ENCODE peak calls at places on chromosomes 11 and 22, in four cellular contexts. F, E, R and G are unnamed samples.

GRCh38 chr22:34102633-34103032 is 182.4 kb upstream of the LARGE1 start:
- DNase-seq in F (no peak), E (no peak), R (no peak), G (no peak)

GRCh38 chr22:31160328-31160978 is 471 bp downstream of the RNF185 start:
- DNase-seq in F (no peak), R (peak), E (no peak), G (no peak)

GRCh38 chr11:62974848-62975522 is 9.8 kb downstream of the SLC22A6 start:
- DNase-seq in F (no peak), E (peak), R (peak), G (peak)

GRCh38 chr11:100863080-100863581 is 176.0 kb downstream of the ARHGAP42 start:
- DNase-seq in E (no peak), R (peak), F (peak), G (no peak)

GRCh38 chr11:93054881-93055280 is 85.4 kb downstream of the MTNR1B start:
- DNase-seq in R (no peak), E (peak), F (no peak), G (no peak)

GRCh38 chr11:122776546-122776945 is 61.8 kb upstream of the CRTAM start:
- DNase-seq in R (no peak), F (no peak), E (no peak), G (no peak)

GRCh38 chr11:13223112-13223511 is 54.5 kb upstream of the BMAL1 start:
- DNase-seq in R (no peak), E (no peak), F (no peak), G (no peak)

GRCh38 chr11:44854146-44854545 is 96.5 kb downstream of the TP53I11 start:
- DNase-seq in E (no peak), R (no peak), F (no peak), G (no peak)

GRCh38 chr22:39457546-39458442 is 982 bp downstream of the MGAT3 start:
- DNase-seq in E (no peak), R (peak), F (no peak), G (no peak)

GRCh38 chr11:61966673-61967176 is 709 bp downstream of the FTH1 start:
- DNase-seq in E (no peak), F (no peak), R (peak), G (no peak)

GRCh38 chr11:78643676-78644056 is 69.0 kb upstream of the NARS2 start:
- DNase-seq in E (no peak), R (no peak), F (no peak), G (no peak)

GRCh38 chr11:18192988-18193387 is 20.4 kb downstream of the MRGPRX4 start:
- DNase-seq in F (peak), E (no peak), R (no peak), G (peak)

GRCh38 chr11:35272391-35272821 is 133.4 kb downstream of the CD44 start:
- DNase-seq in E (no peak), F (peak), R (no peak), G (no peak)

GRCh38 chr22:19641254-19641982 is 72.9 kb upstream of the SEPTIN5 start:
- DNase-seq in E (no peak), F (no peak), R (peak), G (peak)
- TF ChIP-seq TCF7 in E (no peak), F (no peak), R (no peak), G (no peak)

GRCh38 chr22:46678785-46679700 is 58.9 kb downstream of the GRAMD4 start:
- DNase-seq in E (no peak), R (no peak), F (no peak), G (no peak)

GRCh38 chr22:46678003-46678657 is 57.9 kb downstream of the GRAMD4 start:
- DNase-seq in E (no peak), R (no peak), F (no peak), G (no peak)

GRCh38 chr22:46682011-46682731 is 55.9 kb downstream of the CERK start:
- DNase-seq in E (no peak), F (no peak), R (no peak), G (no peak)

GRCh38 chr22:46679711-46680269 is 58.3 kb downstream of the CERK start:
- DNase-seq in F (no peak), E (no peak), R (no peak), G (no peak)

DNA sequence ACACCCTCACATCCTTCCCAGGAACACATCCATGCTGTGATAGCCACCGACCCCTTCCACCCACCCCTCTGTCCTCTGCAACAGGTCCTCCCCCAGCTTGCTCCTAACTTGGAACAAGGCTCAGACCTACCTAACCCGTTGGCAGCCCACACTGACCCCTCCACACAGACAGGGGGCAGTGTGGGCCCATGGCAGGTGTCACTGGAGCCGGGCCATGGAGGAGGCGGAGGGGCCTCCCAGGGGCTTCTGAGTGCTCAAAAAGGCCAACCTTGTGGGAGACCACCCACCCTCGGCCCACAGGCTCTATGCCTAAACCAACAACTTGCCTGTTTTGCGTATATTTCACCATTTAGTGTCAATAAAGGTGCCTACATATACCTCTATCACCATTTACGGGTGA is 57.0 kb downstream of the CERK start:
- DNase-seq in E (peak), R (peak), F (no peak), G (peak)
- TF ChIP-seq TCF7 in E (no peak), R (no peak), F (no peak), G (no peak)

DNA sequence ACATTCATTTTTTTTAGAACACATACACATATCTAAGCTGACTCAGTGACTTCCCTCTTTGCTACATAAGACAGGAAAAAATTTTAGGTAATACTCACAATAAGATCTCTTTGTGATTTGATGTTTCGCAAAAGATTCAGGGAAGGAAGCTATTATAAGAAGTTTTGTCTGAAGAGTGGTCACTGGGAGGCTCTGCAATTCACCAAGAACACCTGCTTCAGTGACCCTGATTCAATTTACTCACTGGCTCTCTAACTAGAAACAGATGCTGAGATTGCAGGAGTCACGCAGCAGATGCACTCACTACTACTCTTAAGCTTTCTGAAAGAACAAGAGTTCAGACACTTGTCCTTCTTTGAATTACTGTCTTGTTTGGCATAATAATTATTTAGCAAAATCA is 193.6 kb upstream of the DDI1 start:
- DNase-seq in F (no peak), R (no peak), E (no peak), G (no peak)
- TF ChIP-seq TCF7 in F (no peak), R (no peak), E (no peak), G (no peak)

GRCh38 chr11:131546218-131546895 is 175.9 kb downstream of the NTM start:
- DNase-seq in E (no peak), F (no peak), R (no peak), G (peak)

GRCh38 chr11:131549099-131549498 is 178.7 kb downstream of the NTM start:
- DNase-seq in E (no peak), F (no peak), R (no peak), G (no peak)

GRCh38 chr11:131544591-131544990 is 174.2 kb downstream of the NTM start:
- DNase-seq in R (no peak), E (no peak), F (no peak), G (peak)
- TF ChIP-seq TCF7 in R (no peak), E (no peak), F (no peak), G (no peak)

GRCh38 chr11:83694191-83694905 is 408.2 kb upstream of the CCDC90B start:
- DNase-seq in E (no peak), R (no peak), F (no peak), G (no peak)
- TF ChIP-seq TCF7 in E (no peak), R (no peak), F (no peak), G (no peak)

DNA sequence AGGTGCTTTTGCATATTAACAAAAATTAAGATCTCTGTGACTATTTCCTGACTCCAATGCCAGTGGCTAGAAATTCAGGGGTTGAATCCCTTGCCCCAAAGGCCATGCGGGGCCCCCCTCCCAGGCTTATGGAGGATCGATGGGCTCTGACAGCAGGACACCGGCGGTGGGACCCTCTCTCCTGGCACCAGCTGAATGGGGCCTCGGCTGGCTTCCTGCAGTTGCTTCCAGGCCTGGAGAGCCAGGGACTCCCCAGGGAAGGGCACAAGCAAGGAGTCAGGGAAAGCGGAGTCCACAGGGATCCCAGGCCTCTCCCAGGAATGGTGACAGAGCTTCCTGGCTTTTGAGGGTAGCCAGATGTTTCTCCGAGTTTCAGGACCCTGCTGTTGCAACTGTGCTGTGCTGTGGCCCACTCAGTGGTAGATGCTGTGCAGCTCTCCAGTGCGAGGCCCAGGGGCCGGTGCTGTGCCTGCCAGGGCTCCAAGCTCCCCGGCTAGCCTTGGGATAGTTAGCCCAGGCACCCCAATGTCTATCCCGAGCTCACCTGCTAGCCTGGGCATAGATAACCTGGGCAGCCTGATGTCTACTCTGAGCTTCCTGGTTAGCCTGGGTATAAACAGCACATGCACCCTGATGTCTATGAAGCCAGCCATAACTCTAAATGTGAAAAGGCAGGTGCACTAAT is 372.6 kb downstream of the SHANK2 start:
- DNase-seq in R (no peak), E (no peak), F (no peak), G (no peak)
- TF ChIP-seq TCF7 in R (no peak), E (no peak), F (no peak), G (no peak)

GRCh38 chr11:3160252-3161031 is 4.7 kb downstream of the OSBPL5 start:
- DNase-seq in R (no peak), E (no peak), F (no peak), G (peak)

GRCh38 chr11:3162410-3163240 is 2.5 kb downstream of the OSBPL5 start:
- DNase-seq in R (no peak), E (no peak), F (no peak), G (peak)

GRCh38 chr11:3159296-3160190 is 5.6 kb downstream of the OSBPL5 start:
- DNase-seq in E (no peak), R (no peak), F (no peak), G (peak)

GRCh38 chr11:3161720-3162409 is 3.2 kb downstream of the OSBPL5 start:
- DNase-seq in R (no peak), E (no peak), F (no peak), G (peak)

DNA sequence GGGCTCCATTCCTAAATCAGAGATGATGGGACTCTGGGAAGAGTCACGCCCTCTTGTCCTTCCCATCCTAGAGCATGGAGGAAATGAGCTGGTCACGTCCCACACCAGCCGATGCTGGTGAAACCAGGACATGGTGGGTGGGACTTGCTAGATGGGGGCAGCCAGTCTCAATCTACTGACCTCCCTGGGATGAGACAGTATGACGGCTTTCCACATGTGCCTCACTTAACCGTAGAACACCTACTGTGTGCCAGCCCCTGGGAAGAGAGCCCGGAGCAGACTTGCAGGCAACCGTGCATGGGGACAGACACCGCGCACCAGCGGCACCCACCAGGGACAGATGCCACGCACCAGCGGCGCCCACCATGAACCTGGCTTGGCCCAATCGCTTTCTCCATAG is 3.8 kb downstream of the OSBPL5 start:
- DNase-seq in F (no peak), E (no peak), R (no peak), G (peak)
- TF ChIP-seq TCF7 in F (no peak), E (no peak), R (no peak), G (no peak)

DNA sequence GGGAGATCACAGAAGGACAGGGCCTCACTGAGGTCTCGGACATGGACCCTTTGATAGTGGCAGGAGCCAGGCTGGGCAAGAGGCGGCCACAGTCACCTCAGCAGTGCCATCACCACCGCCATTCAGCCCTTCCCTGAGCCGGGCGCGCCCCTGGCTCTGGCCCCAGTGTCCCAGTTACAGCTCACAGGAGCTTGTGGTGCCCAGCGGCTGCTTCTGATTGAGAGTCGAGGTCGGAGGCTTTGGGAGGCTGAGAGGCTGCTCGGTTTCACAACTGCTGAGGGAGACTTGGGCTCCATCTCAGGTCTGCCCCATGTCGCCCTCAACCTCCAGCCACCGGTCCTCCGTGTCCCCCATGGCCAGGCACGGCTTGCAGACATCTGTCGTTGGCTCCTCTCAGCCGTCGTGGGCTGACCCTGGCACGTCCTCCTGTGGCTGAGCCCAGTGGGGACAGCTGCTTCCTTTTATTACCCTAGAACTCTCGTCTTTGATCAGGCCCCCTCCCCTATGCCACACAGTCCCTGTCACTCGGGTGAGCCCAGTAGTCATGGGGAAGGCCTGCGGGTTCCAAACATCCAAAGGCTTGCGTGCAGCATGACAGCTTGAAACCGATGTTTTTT is 28.5 kb upstream of the PPP6R3 start:
- DNase-seq in F (no peak), R (no peak), E (no peak), G (no peak)
- TF ChIP-seq TCF7 in F (no peak), R (no peak), E (no peak), G (no peak)

DNA sequence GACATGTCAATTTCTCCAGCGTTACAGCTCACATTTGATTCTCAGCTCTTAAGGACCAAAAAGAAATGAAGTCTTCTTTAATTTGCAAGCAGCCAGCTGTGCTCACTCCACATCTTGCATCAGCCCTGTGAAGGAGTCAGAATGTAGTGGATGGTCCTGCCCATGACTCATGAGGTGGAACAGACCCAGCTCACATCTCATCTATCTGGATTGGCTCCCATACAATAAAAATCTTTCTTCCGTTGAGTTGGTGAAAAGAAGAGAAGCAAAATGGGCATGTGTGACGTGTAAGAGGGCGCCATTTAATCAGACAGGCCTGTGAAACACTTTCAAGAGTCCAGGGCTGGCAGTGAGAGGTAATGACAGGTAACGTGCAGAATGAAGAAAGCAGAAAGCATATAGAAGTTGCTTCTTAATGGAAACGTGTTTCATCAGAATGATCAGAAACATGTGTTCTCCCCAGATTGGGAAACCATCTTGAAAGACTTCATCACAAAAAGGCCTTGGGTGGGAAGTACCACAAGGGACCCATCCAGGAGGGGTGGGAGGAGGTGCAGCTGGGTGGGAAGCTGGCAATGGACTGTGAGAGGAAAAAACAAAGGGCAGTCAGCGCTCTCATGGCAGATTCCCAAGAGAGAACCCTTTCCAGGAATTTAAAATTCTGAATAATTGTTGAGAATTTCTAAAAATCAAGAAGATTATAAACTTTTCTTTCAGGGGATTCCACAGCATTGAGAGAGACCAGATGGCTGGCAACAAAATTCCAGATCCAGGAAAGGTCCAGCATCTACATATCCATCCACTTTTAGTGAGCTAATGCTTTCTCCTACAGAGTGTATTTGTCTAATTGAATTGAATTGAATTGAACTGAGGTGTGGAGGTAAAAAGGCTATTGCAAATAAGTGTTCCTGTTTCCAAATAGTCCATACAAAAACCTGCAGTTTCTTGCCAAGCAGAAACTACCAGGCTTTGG is 57.0 kb downstream of the ETS1 start:
- DNase-seq in R (no peak), E (no peak), F (no peak), G (no peak)
- TF ChIP-seq TCF7 in R (no peak), E (no peak), F (no peak), G (no peak)